ENCODE peak calls at places on chromosomes 13 and 19, in eight cellular contexts. F is HCT116, I is GM23338, K is GM12878, L is endothelial cell of umbilical vein, S is H1, A is K562, H is HepG2. R is an unnamed sample.

GRCh38 chr19:33903489-33903850 is 106.8 kb downstream of the KCTD15 start:
- DNase-seq in S (no peak), L (no peak), F (no peak), H (no peak), A (no peak), K (no peak), I (no peak), R (no peak)

GRCh38 chr13:87669379-87669978 is 1.7 kb upstream of the SLITRK5 start:
- DNase-seq in A (no peak), L (peak), S (no peak), I (peak), H (peak), K (no peak), F (no peak), R (peak)

GRCh38 chr19:40763963-40764362 is 11.4 kb upstream of the MIA start:
- DNase-seq in L (no peak), F (no peak), H (no peak), S (no peak), K (no peak), I (no peak), A (no peak), R (no peak)

GRCh38 chr19:54792814-54793213 is 10.6 kb upstream of the KIR2DL4 start:
- DNase-seq in F (no peak), H (no peak), L (no peak), I (no peak), K (peak), S (no peak), A (no peak), R (no peak)

GRCh38 chr19:28468701-28469459 is 744.1 kb downstream of the UQCRFS1 start:
- DNase-seq in H (no peak), L (no peak), S (no peak), K (no peak), I (peak), F (no peak), A (no peak), R (no peak)

GRCh38 chr19:44986389-44986788 is 14.9 kb upstream of the RELB start:
- DNase-seq in H (no peak), S (no peak), K (no peak), I (no peak), L (no peak), F (no peak), A (no peak), R (no peak)

GRCh38 chr13:73708393-73708985 is 425.7 kb downstream of the KLF12 start:
- DNase-seq in H (peak), K (no peak), L (peak), A (peak), I (peak), S (no peak), F (peak), R (peak)

GRCh38 chr13:28579334-28579733 is 79.6 kb upstream of the POMP start:
- DNase-seq in A (no peak), K (no peak), H (no peak), I (peak), F (no peak), L (no peak), S (no peak), R (no peak)

GRCh38 chr13:112486386-112487126 is 101.4 kb downstream of the TUBGCP3 start:
- DNase-seq in S (no peak), I (no peak), A (no peak), H (no peak), K (no peak), L (no peak), F (no peak), R (no peak)

GRCh38 chr19:2547721-2548120 is 71.8 kb downstream of the GADD45B start:
- DNase-seq in I (no peak), L (no peak), F (no peak), A (no peak), H (no peak), S (no peak), K (no peak), R (no peak)

GRCh38 chr13:99389520-99390304 is 82.5 kb upstream of the GPR183 start:
- DNase-seq in H (no peak), F (no peak), I (no peak), K (no peak), L (no peak), S (no peak), A (no peak), R (no peak)

GRCh38 chr19:49362926-49363264 is 679 bp upstream of the TEAD2 start:
- DNase-seq in F (no peak), A (no peak), S (no peak), L (no peak), H (peak), I (no peak), K (no peak), R (no peak)

GRCh38 chr19:17821190-17821589 is at the start of gene INSL3:
- DNase-seq in I (no peak), K (no peak), H (no peak), A (no peak), L (no peak), S (no peak), F (no peak), R (no peak)

GRCh38 chr13:47661076-47661475 is 340.0 kb downstream of the SUCLA2 start:
- DNase-seq in H (no peak), L (no peak), A (no peak), I (no peak), S (no peak), F (no peak), K (no peak), R (no peak)

GRCh38 chr19:16016226-16017137 is 59.8 kb upstream of the TPM4 start:
- DNase-seq in S (no peak), L (no peak), K (no peak), H (no peak), F (no peak), I (no peak), A (no peak), R (no peak)

GRCh38 chr13:99191900-99192399 is 8.7 kb upstream of the UBAC2 start:
- DNase-seq in I (no peak), L (no peak), A (no peak), F (no peak), S (no peak), K (no peak), H (no peak), R (no peak)

GRCh38 chr13:73983109-73983508 is 151.1 kb downstream of the KLF12 start:
- DNase-seq in A (no peak), L (no peak), S (no peak), K (no peak), H (no peak), F (no peak), I (no peak), R (no peak)

GRCh38 chr13:44908266-44908665 is 81.0 kb downstream of the NUFIP1 start:
- DNase-seq in A (no peak), F (no peak), S (no peak), K (no peak), I (no peak), H (no peak), L (no peak), R (no peak)

GRCh38 chr19:41172297-41173164 is 20.5 kb upstream of the CYP2S1 start:
- DNase-seq in H (no peak), I (no peak), F (no peak), L (no peak), A (no peak), S (no peak), K (no peak), R (no peak)

GRCh38 chr13:31044658-31045620 is 112.5 kb downstream of the TEX26 start:
- DNase-seq in K (peak), H (no peak), F (peak), L (peak), S (no peak), A (no peak), I (no peak), R (no peak)

GRCh38 chr13:94947392-94947791 is 235.0 kb upstream of the SOX21 start:
- DNase-seq in S (no peak), I (no peak), L (no peak), H (no peak), K (no peak), F (no peak), A (no peak), R (no peak)

GRCh38 chr13:90416938-90417337 is 930.5 kb upstream of the MIR17HG start:
- DNase-seq in I (no peak), S (no peak), L (no peak), H (no peak), F (no peak), A (no peak), K (no peak), R (no peak)

GRCh38 chr19:17719730-17720486 is 628 bp downstream of the MAP1S start:
- DNase-seq in K (no peak), L (no peak), A (peak), I (peak), H (no peak), F (no peak), S (no peak), R (no peak)

GRCh38 chr13:77507931-77508776 is 27.4 kb upstream of the SCEL start:
- DNase-seq in H (no peak), A (no peak), L (peak), F (peak), K (no peak), I (no peak), S (no peak), R (no peak)

GRCh38 chr19:19105365-19106060 is 32.8 kb downstream of the TMEM161A start:
- DNase-seq in F (peak), L (peak), A (peak), H (peak), S (no peak), K (peak), I (peak), R (peak)

GRCh38 chr13:111259058-111259457 is 61.4 kb upstream of the TEX29 start:
- DNase-seq in L (no peak), S (no peak), F (no peak), A (no peak), K (no peak), H (no peak), I (no peak), R (no peak)

GRCh38 chr19:30690935-30691505 is 318.8 kb downstream of the ZNF536 start:
- DNase-seq in A (no peak), S (no peak), F (no peak), K (no peak), H (no peak), I (peak), L (no peak), R (no peak)

GRCh38 chr13:43572601-43573360 is 214.0 kb downstream of the ENOX1 start:
- DNase-seq in F (no peak), S (no peak), K (no peak), H (no peak), L (no peak), I (no peak), A (no peak), R (peak)

GRCh38 chr13:37168151-37168550 is 62.7 kb upstream of the CSNK1A1L start:
- DNase-seq in I (no peak), K (no peak), F (no peak), S (no peak), A (no peak), L (no peak), H (no peak), R (no peak)

GRCh38 chr19:2385053-2385721 is 25.1 kb downstream of the TMPRSS9 start:
- DNase-seq in L (peak), S (peak), A (peak), K (no peak), I (peak), F (peak), H (peak), R (no peak)

GRCh38 chr19:48330012-48330681 is 4.8 kb downstream of the EMP3 start:
- DNase-seq in L (peak), F (no peak), A (no peak), S (no peak), H (no peak), K (peak), I (peak), R (no peak)

GRCh38 chr19:48332351-48332661 is 7.0 kb downstream of the EMP3 start:
- DNase-seq in A (no peak), H (no peak), I (no peak), K (no peak), L (no peak), S (no peak), F (no peak), R (no peak)

GRCh38 chr19:48332662-48333466 is 7.5 kb downstream of the EMP3 start:
- DNase-seq in A (peak), K (peak), H (peak), S (no peak), I (peak), L (peak), F (peak), R (peak)

GRCh38 chr19:48329167-48329891 is 4.0 kb downstream of the EMP3 start:
- DNase-seq in I (peak), K (peak), S (no peak), A (peak), H (no peak), F (no peak), L (no peak), R (no peak)

GRCh38 chr19:48333467-48334384 is 8.4 kb downstream of the EMP3 start:
- DNase-seq in K (peak), I (peak), L (peak), F (peak), H (no peak), S (no peak), A (peak), R (no peak)
- TF ChIP-seq POLR2AphosphoS5 in K (no peak), I (peak), L (peak), F (peak), H (no peak), S (no peak), A (peak), R (peak)

DNA sequence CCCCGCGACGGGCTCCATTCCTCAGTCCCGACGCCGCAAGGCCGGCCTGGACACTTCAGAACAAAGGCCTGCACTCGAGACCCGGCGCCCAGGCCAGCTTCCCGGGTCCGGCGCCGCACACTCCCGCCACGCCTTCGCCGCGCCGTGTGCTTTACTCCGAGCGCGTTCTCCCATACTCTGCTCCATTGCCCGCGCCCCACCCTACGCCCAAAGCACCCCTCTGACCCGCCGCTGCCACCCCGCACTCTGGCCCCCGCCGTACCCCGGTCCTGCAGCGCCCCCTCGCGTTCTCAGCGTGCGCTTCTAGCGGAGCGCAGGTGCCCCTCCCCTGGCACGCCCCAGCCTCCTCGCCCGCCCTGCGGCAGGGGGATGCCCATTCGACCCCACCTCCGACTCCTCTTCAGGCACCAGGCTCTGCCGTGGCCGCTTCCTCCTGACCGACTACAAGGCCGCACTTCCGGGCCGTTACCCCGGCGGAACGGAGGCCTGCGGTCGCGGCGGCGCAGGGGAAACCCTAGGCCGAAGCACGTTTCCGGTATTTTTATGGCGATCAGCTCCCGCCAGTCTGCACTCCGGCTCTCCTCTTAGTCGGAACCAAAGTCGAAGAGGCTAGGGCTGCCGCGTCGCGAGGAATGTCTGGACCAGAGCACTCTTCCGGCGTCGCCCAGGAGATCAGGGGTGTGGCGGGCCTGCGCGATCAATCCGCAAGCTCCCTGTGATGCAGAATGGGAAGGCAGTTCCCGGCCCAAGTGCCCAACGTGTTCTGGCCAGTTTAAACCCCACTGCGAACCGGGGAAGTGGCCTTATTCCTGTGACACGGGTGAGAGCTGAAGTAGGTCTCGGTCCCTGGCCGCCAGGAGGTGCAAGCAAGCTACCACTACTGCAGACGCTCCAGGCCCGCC is at the start of gene ZBTB45:
- DNase-seq in F (peak), H (peak), L (peak), I (peak), S (peak), K (peak), A (peak), R (peak)
- TF ChIP-seq EZH2 in F (no peak), H (no peak), L (no peak), I (no peak), S (no peak), K (no peak), A (no peak), R (no peak)

GRCh38 chr19:57190301-57190700 is 999 bp upstream of the ZNF264 start:
- DNase-seq in S (no peak), F (no peak), K (no peak), A (no peak), I (no peak), H (no peak), L (no peak), R (no peak)

GRCh38 chr19:57192064-57192395 is 730 bp downstream of the ZNF264 start:
- DNase-seq in L (no peak), S (no peak), I (peak), K (no peak), A (no peak), H (no peak), F (no peak), R (no peak)

GRCh38 chr19:57192993-57193392 is 1.7 kb downstream of the ZNF264 start:
- DNase-seq in H (no peak), S (no peak), L (no peak), A (no peak), K (no peak), I (no peak), F (no peak), R (no peak)

DNA sequence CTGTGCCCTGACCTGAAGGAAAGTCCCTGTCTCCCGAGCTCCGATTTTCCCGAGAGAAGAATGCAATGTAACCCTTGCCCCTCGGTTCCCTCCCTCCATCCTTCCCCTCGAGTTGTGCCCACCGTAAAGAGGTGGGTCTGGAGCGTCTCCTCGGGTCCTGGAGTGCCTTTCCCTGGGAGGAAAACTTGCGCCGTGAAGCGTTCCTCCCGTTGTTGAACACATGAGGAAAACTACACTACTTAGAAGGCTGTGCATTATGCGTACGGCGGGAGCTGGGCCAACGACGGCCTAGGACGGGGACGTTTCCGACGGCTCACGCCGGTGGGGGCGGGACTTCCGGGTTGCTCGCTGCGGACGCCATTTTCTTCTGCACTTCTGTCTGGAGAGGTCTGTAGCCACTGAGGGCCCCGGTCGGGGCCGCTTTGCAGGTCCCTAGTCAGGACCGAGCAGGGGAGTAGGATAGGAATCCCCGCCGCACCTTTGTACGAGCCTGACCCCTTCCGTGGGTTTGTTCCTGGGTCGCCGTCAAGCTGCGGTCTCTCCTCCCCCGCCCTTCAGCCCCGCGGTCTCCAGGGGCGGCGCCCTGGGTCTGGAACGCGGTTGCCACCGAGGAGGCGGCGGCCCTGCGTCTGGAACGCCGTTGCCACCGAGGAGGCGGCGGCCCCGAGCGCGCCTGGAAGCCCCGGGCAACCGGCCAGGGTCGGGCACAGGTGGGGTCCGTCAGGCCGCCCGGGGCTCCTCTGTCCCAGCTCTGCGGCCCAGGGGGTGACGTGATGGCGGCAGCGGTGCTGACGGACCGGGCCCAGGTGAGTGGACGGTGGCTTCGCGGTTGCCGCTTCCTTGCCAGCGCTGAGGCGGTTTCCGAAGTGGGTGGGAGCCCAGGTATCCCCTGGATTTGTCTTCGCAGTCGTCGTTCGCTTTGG is at the start of gene ZNF264:
- DNase-seq in F (peak), K (peak), S (peak), H (peak), A (peak), L (peak), I (peak), R (peak)
- TF ChIP-seq POLR2AphosphoS5 in F (peak), K (peak), S (peak), H (peak), A (no peak), L (peak), I (peak), R (peak)

DNA sequence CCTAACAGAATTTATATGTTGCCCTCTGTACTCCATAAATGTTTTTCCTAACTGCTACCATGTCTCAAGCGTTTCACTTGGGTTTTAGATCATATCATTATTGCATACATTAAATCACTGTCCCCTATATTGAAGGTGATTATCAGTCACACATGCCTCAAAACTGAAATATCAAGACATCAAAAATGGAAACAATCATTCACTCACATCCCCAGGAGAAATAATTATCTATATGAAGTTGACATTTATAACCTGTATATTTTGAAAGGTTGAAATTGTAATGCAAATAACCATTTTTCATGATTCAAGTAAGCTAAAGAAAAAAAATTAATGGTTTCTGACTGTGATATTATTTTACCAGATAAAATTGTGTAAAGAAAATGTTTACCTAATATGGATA is 1695.0 kb downstream of the SLITRK1 start:
- DNase-seq in K (no peak), A (no peak), L (no peak), H (no peak), F (no peak), I (no peak), S (no peak), R (no peak)
- TF ChIP-seq EZH2 in K (no peak), A (no peak), L (no peak), H (no peak), F (no peak), I (no peak), S (no peak), R (no peak)

R was measured in SK-N-MC.